ENCODE peak calls at places on chromosome 11, in nine cellular contexts. V, O, A, R, W, X, C, E and S are unnamed samples. For H3K4me1, the result is how much of the 10 kb centered on the place peaks cover.

GRCh38 chr11:73651661-73652045 is 5.3 kb downstream of the PLEKHB1 start:
- DNase-seq in V (no peak), O (no peak), A (no peak), R (no peak), W (no peak), X (no peak), C (no peak), E (no peak), S (no peak)

GRCh38 chr11:18770479-18771125 is 21.0 kb downstream of the PTPN5 start:
- DNase-seq in V (no peak), O (no peak), A (no peak), R (no peak), W (no peak), X (no peak), C (no peak), E (no peak), S (no peak)

GRCh38 chr11:14454861-14455632 is 44.6 kb downstream of the COPB1 start:
- DNase-seq in V (peak), O (no peak), A (no peak), R (no peak), W (no peak), X (peak), C (no peak), E (no peak), S (no peak)

GRCh38 chr11:64500176-64501013 is 90.6 kb upstream of the SLC22A12 start:
- DNase-seq in V (no peak), O (peak), A (no peak), R (no peak), W (no peak), X (peak), C (no peak), E (no peak), S (no peak)

GRCh38 chr11:132718711-132719641 is 813.3 kb downstream of the OPCML start:
- DNase-seq in V (no peak), O (no peak), A (no peak), R (no peak), W (no peak), X (no peak), C (no peak), E (no peak), S (no peak)

GRCh38 chr11:63958013-63958412 is 16.4 kb upstream of the COX8A start:
- DNase-seq in V (no peak), O (no peak), A (no peak), R (no peak), W (no peak), X (no peak), C (no peak), E (no peak), S (no peak)

GRCh38 chr11:33448461-33449130 is 191.4 kb downstream of the HIPK3 start:
- DNase-seq in V (peak), O (no peak), A (no peak), R (no peak), W (no peak), X (no peak), C (no peak), E (no peak), S (no peak)

GRCh38 chr11:57325735-57326048 is 940 bp upstream of the TNKS1BP1 start:
- DNase-seq in V (peak), O (no peak), A (peak), R (peak), W (no peak), X (peak), C (no peak), E (peak), S (peak)

GRCh38 chr11:132106336-132106982 is 736.0 kb downstream of the NTM start:
- DNase-seq in V (no peak), O (no peak), A (peak), R (no peak), W (no peak), X (no peak), C (no peak), E (no peak), S (no peak)

GRCh38 chr11:60905551-60906113 is 753 bp downstream of the PRPF19 start:
- DNase-seq in V (peak), O (no peak), A (peak), R (no peak), W (no peak), X (no peak), C (no peak), E (no peak), S (no peak)

GRCh38 chr11:60905047-60905446 is 1.3 kb downstream of the PRPF19 start:
- DNase-seq in V (no peak), O (no peak), A (no peak), R (no peak), W (no peak), X (no peak), C (no peak), E (no peak), S (no peak)

GRCh38 chr11:60908803-60909202 is 2.4 kb upstream of the PRPF19 start:
- DNase-seq in V (no peak), O (no peak), A (no peak), R (no peak), W (no peak), X (no peak), C (no peak), E (no peak), S (no peak)

GRCh38 chr11:60902625-60903024 is 3.8 kb downstream of the PRPF19 start:
- DNase-seq in V (no peak), O (no peak), A (no peak), R (no peak), W (no peak), X (no peak), C (no peak), E (no peak), S (no peak)

GRCh38 chr11:60906132-60906972 is at the start of gene PRPF19:
- DNase-seq in V (peak), O (peak), A (peak), R (peak), W (peak), X (peak), C (peak), E (peak), S (peak)
- TF ChIP-seq POLR2A in V (peak), O (no peak), A (peak), R (peak), W (peak), X (peak), C (peak), E (peak), S (no peak)

DNA sequence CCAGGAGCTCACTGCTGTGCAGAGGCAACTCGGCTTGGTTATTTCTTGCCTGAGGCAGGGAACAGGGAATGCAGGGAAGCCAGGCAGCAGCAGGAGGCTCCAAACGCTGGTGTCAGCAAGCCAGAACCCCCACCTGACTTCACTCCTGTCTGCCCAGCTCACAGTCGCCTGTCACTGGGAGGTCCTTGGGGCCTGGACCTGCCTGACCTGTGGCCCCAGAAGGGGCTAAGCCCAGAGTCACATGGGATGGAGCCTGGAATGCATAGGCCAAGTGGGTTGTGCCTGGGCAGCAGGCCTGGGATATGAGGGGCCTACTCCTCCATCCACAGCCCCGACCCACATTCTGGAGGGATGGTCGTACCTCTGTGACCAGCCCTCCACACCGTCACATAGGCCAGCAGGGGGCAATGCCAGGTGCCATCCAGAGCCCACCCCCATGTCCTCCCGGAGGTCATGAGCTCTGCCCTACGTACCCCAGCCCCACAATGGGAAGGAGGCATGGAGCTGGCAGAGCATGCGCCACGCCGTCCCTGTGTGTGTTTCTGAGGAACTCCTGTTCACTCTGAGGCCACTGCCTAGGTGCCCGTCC is 5.2 kb downstream of the RASSF7 start:
- DNase-seq in V (no peak), O (no peak), A (no peak), R (no peak), W (no peak), X (no peak), C (no peak), E (no peak), S (no peak)
- H3K4me1 ChIP-seq in V (under half), O (half or more), A (under half), R (half or more), W (under half), X (under half), C (under half), E (under half), S (under half)

GRCh38 chr11:60754887-60755286 is 1.8 kb upstream of the MS4A15 start:
- DNase-seq in V (no peak), O (peak), A (no peak), R (no peak), W (no peak), X (no peak), C (no peak), E (no peak), S (no peak)

GRCh38 chr11:60761436-60762190 is 4.9 kb downstream of the MS4A15 start:
- DNase-seq in V (no peak), O (peak), A (no peak), R (no peak), W (peak), X (no peak), C (no peak), E (no peak), S (no peak)

GRCh38 chr11:60756307-60757032 is at the start of gene MS4A15:
- DNase-seq in V (peak), O (peak), A (peak), R (no peak), W (no peak), X (peak), C (no peak), E (no peak), S (no peak)

GRCh38 chr11:60753309-60753708 is 3.4 kb upstream of the MS4A15 start:
- DNase-seq in V (no peak), O (no peak), A (no peak), R (no peak), W (no peak), X (peak), C (no peak), E (no peak), S (no peak)

DNA sequence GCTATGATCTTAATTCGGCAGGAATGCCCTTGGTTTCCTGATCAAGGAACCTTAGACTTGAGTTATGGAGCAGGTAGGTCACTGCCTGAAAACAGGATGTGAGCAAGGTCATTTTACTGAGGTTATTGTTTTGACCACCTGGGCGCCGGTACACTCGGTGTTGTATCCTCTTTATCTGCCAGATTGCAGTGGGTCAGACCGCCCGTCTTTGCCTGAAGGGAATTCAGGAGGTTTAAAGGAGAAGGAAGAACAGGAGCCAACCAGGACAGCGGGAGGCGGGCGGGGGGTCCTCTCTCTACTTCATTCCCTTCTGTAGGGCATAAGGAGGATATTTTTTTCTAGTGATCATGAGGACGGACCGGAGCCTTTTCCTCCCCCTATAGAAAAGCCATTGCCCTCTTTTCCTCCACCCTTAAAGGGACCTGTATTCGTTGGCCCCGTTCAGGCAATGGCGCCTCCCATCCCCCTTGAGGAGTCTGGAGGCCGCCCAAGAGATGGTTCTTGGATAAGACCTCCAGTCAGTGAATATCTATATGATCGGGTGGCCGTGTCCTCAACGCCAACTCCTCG is 649 bp downstream of the MS4A15 start:
- DNase-seq in V (no peak), O (peak), A (no peak), R (no peak), W (no peak), X (no peak), C (no peak), E (no peak), S (no peak)
- H3K4me3 ChIP-seq in V (no peak), O (no peak), A (no peak), R (no peak), W (no peak), X (no peak), C (no peak), E (no peak), S (no peak)

GRCh38 chr11:72641900-72642814 is 32.1 kb downstream of the PDE2A start:
- DNase-seq in V (peak), O (no peak), A (peak), R (peak), W (no peak), X (peak), C (no peak), E (no peak), S (peak)
- TF ChIP-seq POLR2A in V (no peak), O (no peak), A (no peak), R (no peak), W (no peak), X (no peak), C (no peak), E (no peak), S (no peak)

DNA sequence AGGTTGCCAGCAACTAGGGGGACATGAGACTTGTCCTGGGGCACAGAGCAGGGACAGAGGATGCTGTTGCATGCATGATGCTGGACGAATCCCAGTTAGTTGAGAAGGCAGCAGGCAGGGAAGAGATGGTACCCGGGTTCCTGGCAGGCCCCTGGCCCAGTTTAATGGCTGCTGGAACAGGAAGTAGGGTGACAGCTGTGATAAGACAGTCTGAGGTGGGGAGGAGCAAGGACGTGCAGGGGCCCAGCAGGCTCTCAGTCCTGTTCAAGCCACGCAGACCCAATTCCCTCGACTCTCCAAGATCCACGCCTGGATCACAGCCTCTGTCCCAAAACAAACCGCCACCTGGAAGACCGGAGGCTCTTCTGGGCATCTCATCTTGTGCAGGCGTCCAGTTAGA is 32.0 kb downstream of the LRRC10B start:
- DNase-seq in V (no peak), O (no peak), A (no peak), R (no peak), W (no peak), X (no peak), C (no peak), E (no peak), S (no peak)
- H3K4me1 ChIP-seq in V (under half), O (under half), A (under half), R (under half), W (under half), X (under half), C (under half), E (under half), S (under half)

GRCh38 chr11:3161309-3161708 is 3.8 kb downstream of the OSBPL5 start:
- DNase-seq in V (peak), O (no peak), A (no peak), R (no peak), W (no peak), X (no peak), C (no peak), E (peak), S (peak)

GRCh38 chr11:3160252-3161031 is 4.7 kb downstream of the OSBPL5 start:
- DNase-seq in V (peak), O (peak), A (peak), R (peak), W (no peak), X (no peak), C (peak), E (peak), S (peak)

GRCh38 chr11:3158131-3158591 is 6.9 kb downstream of the OSBPL5 start:
- DNase-seq in V (no peak), O (no peak), A (no peak), R (no peak), W (no peak), X (no peak), C (no peak), E (no peak), S (peak)

GRCh38 chr11:3158821-3159220 is 6.3 kb downstream of the OSBPL5 start:
- DNase-seq in V (no peak), O (no peak), A (no peak), R (no peak), W (no peak), X (no peak), C (no peak), E (no peak), S (no peak)

GRCh38 chr11:3159296-3160190 is 5.6 kb downstream of the OSBPL5 start:
- DNase-seq in V (no peak), O (no peak), A (peak), R (peak), W (no peak), X (no peak), C (no peak), E (peak), S (peak)
- H3K4me3 ChIP-seq in V (peak), O (peak), A (no peak), R (peak), W (no peak), X (no peak), C (peak), E (peak), S (peak)

GRCh38 chr11:68303083-68303482 is 9.3 kb upstream of the LRP5 start:
- DNase-seq in V (no peak), O (no peak), A (no peak), R (no peak), W (no peak), X (no peak), C (no peak), E (no peak), S (no peak)
- TF ChIP-seq POLR2A in V (no peak), O (no peak), A (no peak), R (no peak), W (no peak), X (no peak), C (no peak), E (no peak), S (no peak)

DNA sequence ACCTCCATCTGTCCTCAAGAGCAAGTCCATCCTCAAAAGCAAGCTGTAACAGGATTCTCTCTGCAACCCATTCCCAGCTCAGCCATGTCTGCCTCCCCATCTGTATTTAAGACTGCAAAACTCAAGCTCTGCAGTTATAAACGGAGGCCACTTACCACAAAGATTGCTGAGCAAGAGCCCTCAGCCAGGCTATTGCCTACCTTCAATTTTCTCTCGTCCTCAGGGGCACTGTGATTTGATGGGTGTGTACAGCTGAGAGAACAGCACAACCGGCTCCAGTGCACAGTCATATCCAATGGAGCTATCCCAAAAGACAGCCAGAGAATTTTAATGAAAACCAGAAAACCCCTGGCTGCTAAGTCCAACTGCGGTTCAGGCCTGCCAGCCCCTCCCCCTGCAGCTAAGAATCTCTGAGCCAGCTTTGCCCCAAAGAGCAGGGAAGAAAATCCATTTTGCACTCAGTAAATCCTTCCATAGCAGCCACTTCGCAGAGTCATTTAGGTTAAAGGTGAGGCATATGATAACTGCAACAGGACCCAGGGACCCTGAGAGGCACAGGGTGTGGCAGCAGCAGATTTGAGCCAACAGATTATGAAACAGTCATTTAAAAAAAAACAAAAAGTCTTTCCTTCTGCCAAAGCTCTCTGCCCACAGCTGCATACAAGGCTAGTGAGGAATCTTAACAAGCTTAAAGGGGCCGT is 37.6 kb downstream of the RAB30 start:
- DNase-seq in V (peak), O (no peak), A (peak), R (peak), W (no peak), X (no peak), C (no peak), E (peak), S (no peak)
- H3K4me1 ChIP-seq in V (under half), O (half or more), A (under half), R (under half), W (under half), X (under half), C (under half), E (under half), S (under half)

GRCh38 chr11:115502636-115503082 is 1.6 kb downstream of the CADM1 start:
- DNase-seq in V (no peak), O (no peak), A (no peak), R (no peak), W (no peak), X (no peak), C (no peak), E (no peak), S (no peak)
- H3K4me3 ChIP-seq in V (no peak), O (peak), A (no peak), R (peak), W (no peak), X (peak), C (peak), E (peak), S (peak)